ENCODE peak calls at places on chromosomes 3 and 15, in eight cellular contexts. K, F, Q, X, T, J, R and U are unnamed samples.
A peak's percentile ranks its signal among the peaks of the same experiment; 100 is the strongest.

GRCh38 chr15:50256188-50257041 is 9.1 kb downstream of the HDC start:
- DNase-seq in K (no peak), F (peak; percentile 59), Q (no peak), X (no peak), T (peak; percentile 51), J (no peak), R (no peak), U (no peak)

GRCh38 chr3:167866321-167866720 is 130.8 kb downstream of the SERPINI1 start:
- DNase-seq in K (no peak), F (no peak), Q (no peak), X (no peak), T (peak; percentile 15), J (no peak), R (no peak), U (no peak)

GRCh38 chr3:126704494-126705214 is 614 bp downstream of the CHCHD6 start:
- DNase-seq in K (no peak), F (no peak), Q (no peak), X (no peak), T (peak; percentile 33), J (no peak), R (no peak), U (no peak)

GRCh38 chr3:67647390-67647878 is 7.0 kb downstream of the SUCLG2 start:
- DNase-seq in K (peak; percentile 16), F (peak; percentile 93), Q (no peak), X (peak; percentile 86), T (peak; percentile 99), J (peak; percentile 49), R (peak; percentile 29), U (peak; percentile 98)

GRCh38 chr3:65955792-65956477 is 82.8 kb downstream of the MAGI1 start:
- DNase-seq in K (no peak), F (peak; percentile 40), Q (no peak), X (peak; percentile 49), T (peak; percentile 84), J (peak; percentile 73), R (no peak), U (peak; percentile 37)

GRCh38 chr3:107458871-107459270 is 63.9 kb upstream of the BBX start:
- DNase-seq in K (no peak), F (peak; percentile 60), Q (no peak), X (no peak), T (no peak), J (no peak), R (no peak), U (no peak)

GRCh38 chr15:65060641-65061397 is 7.0 kb downstream of the RASL12 start:
- DNase-seq in K (peak; percentile 56), F (no peak), Q (no peak), X (no peak), T (no peak), J (no peak), R (no peak), U (no peak)

GRCh38 chr3:66038726-66039589 is at the start of gene MAGI1:
- DNase-seq in K (peak; percentile 87), F (peak; percentile 98), Q (peak; percentile 60), X (peak; percentile 97), T (peak; percentile 97), J (peak; percentile 95), R (peak; percentile 88), U (peak; percentile 93)

GRCh38 chr3:71972031-71972430 is 187.1 kb upstream of the PROK2 start:
- DNase-seq in K (no peak), F (no peak), Q (no peak), X (no peak), T (peak; percentile 66), J (no peak), R (no peak), U (no peak)

GRCh38 chr3:24845524-24846155 is 351.0 kb upstream of the THRB start:
- DNase-seq in K (no peak), F (no peak), Q (no peak), X (no peak), T (no peak), J (no peak), R (no peak), U (no peak)

GRCh38 chr3:66763294-66763693 is 234.8 kb upstream of the KBTBD8 start:
- DNase-seq in K (no peak), F (peak; percentile 31), Q (no peak), X (no peak), T (peak; percentile 68), J (no peak), R (no peak), U (no peak)

GRCh38 chr3:33665294-33665693 is 52.8 kb downstream of the CLASP2 start:
- DNase-seq in K (no peak), F (peak; percentile 8), Q (no peak), X (no peak), T (peak; percentile 63), J (no peak), R (no peak), U (no peak)

GRCh38 chr3:50652709-50653108 is 22.0 kb upstream of the DOCK3 start:
- DNase-seq in K (peak; percentile 49), F (no peak), Q (no peak), X (peak; percentile 28), T (no peak), J (peak; percentile 72), R (peak; percentile 47), U (peak; percentile 18)

GRCh38 chr15:53454843-53455721 is 304.4 kb downstream of the WDR72 start:
- DNase-seq in K (no peak), F (no peak), Q (no peak), X (peak; percentile 15), T (no peak), J (peak; percentile 70), R (no peak), U (peak; percentile 29)

GRCh38 chr3:112605285-112605684 is 35.7 kb downstream of the CCDC80 start:
- DNase-seq in K (no peak), F (peak; percentile 94), Q (no peak), X (no peak), T (peak; percentile 99), J (no peak), R (no peak), U (no peak)

GRCh38 chr15:89361451-89362202 is 27.0 kb upstream of the POLG start:
- DNase-seq in K (peak; percentile 61), F (peak; percentile 75), Q (no peak), X (peak; percentile 89), T (peak; percentile 78), J (peak; percentile 80), R (peak; percentile 66), U (peak; percentile 66)

GRCh38 chr3:88452228-88452627 is 302.5 kb downstream of the C3orf38 start:
- DNase-seq in K (no peak), F (no peak), Q (no peak), X (no peak), T (no peak), J (no peak), R (no peak), U (no peak)

GRCh38 chr15:67884514-67885225 is 44.8 kb upstream of the RNU6-1 start:
- DNase-seq in K (peak; percentile 87), F (peak; percentile 92), Q (peak; percentile 25), X (peak; percentile 96), T (peak; percentile 78), J (peak; percentile 93), R (peak; percentile 80), U (peak; percentile 88)

GRCh38 chr3:27358372-27358771 is 10.8 kb downstream of the NEK10 start:
- DNase-seq in K (no peak), F (no peak), Q (no peak), X (no peak), T (no peak), J (no peak), R (no peak), U (no peak)

DNA sequence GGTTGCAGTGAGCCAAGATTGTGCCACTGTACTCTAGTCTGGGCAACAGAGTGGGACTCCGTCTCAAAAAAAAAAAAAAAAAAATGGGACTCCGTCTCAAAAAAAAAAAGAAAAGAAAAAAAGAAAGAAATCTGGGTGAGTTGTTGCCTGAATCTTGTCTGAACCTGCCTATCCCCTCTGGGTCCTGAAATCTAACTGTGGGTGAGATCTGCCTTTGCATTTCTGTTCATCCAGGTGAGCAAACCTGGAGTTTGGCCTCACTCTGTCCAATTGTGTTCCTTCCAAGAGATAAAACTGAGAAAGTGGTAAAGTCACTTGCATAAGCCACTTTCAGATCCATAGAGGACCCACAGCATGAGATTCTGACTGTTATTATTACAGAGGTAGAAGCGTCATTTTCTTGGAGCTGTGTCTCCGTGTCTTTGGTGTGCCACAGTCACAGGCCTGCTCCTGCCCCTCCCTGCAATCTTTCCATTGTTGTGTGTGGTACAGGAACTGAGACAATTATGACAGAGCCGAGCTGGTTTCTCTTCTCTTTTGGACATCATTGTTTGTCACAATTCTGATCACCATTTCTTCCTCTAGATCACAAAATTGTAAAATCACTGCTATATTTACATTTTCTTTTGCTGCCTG is 235.9 kb downstream of the LPP start:
- DNase-seq in K (peak; percentile 22), F (no peak), Q (no peak), X (no peak), T (peak; percentile 55), J (no peak), R (no peak), U (no peak)
- H3K4me1 ChIP-seq in K (peaks cover 52% of the 10 kb centered on the region), F (peaks cover 8% of the 10 kb centered on the region), Q (peaks cover 52% of the 10 kb centered on the region), X (peaks cover 22% of the 10 kb centered on the region), T (peaks cover 14% of the 10 kb centered on the region), J (peaks cover 39% of the 10 kb centered on the region), R (peaks cover 22% of the 10 kb centered on the region), U (peaks cover 40% of the 10 kb centered on the region)

DNA sequence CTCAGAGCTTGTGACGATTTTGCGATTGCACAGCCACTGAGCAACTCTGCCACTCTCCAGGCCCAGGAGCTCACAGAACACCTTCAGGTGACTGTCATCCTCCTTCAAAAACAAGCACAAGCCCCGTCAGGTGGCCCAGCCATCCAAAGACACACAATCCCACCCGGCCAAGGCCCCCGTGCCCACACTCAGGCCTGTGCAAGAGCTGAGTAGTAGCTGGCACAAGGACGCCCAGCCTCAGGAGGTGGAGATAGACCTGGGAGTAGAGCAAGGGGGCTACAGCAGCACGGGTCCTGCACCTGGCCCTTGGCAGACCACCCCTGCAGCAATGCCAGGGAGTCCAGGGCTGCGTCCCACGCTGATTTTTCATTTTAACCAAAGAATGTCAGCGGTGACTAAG is 34.6 kb downstream of the MYO5C start:
- DNase-seq in K (no peak), F (no peak), Q (no peak), X (no peak), T (no peak), J (no peak), R (no peak), U (no peak)
- H3K4me1 ChIP-seq in K (peaks cover 35% of the 10 kb centered on the region), F (peaks cover 29% of the 10 kb centered on the region), Q (peaks cover 7% of the 10 kb centered on the region), X (peaks cover 5% of the 10 kb centered on the region), T (peaks cover 18% of the 10 kb centered on the region), J (no peaks in the 10 kb centered on the region), R (peaks cover 16% of the 10 kb centered on the region), U (peaks cover 24% of the 10 kb centered on the region)

GRCh38 chr3:100042144-100042543 is 72.2 kb downstream of the FILIP1L start:
- DNase-seq in K (no peak), F (peak; percentile 89), Q (no peak), X (peak; percentile 53), T (peak; percentile 91), J (no peak), R (no peak), U (peak; percentile 48)
- H3K4me1 ChIP-seq in K (peaks cover 74% of the 10 kb centered on the region), F (peaks cover 8% of the 10 kb centered on the region), Q (peaks cover 28% of the 10 kb centered on the region), X (peaks cover 47% of the 10 kb centered on the region), T (peaks cover 63% of the 10 kb centered on the region), J (peaks cover 76% of the 10 kb centered on the region), R (peaks cover 83% of the 10 kb centered on the region), U (peaks cover 55% of the 10 kb centered on the region)

DNA sequence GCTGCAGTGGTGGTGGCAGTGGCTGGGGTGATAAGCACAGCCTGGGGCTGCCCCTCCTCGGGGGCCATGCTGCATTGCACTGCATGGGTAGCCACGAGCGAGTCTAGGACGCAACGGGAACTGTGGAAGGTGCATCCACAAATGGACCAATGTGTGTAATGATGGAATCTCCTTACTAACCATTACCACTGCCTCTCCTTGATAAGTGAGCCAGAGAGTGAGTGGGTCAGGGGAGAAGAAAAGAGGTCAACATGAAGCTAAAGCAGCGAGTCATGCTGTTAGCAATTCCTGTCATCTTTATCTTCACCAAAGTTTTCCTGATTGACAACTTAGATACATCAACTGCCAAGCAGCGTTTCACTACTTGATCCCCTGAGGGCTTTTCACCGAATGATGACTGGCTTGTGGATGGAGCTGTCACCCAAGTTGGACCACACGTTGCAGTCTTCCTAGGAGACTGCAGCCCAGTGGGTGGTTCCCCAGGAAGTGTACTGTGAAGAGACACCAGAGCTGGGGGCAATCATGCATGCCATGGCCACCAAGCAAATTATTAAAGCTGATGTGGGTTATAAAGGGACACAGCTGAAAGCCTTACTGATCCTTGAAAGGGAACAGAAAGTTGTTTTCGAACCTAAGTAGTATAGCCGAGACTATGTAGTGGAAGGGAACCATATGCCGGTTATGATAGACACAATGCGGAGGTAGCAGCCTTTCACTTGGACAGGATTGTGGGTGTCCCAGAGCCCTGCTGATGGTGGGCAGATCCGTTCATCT is 20.6 kb downstream of the SAMD7 start:
- DNase-seq in K (no peak), F (no peak), Q (no peak), X (no peak), T (no peak), J (no peak), R (no peak), U (no peak)
- H3K4me1 ChIP-seq in K (no peaks in the 10 kb centered on the region), F (no peaks in the 10 kb centered on the region), Q (no peaks in the 10 kb centered on the region), X (no peaks in the 10 kb centered on the region), T (no peaks in the 10 kb centered on the region), J (no peaks in the 10 kb centered on the region), R (no peaks in the 10 kb centered on the region), U (no peaks in the 10 kb centered on the region)